ENCODE peak calls at places on chromosome 2, in six cellular contexts. O, Y, J, E, C and A are unnamed samples.

GRCh38 chr2:144936442-144936841 is 416.5 kb upstream of the ZEB2 start:
- DNase-seq in Y (no peak), J (no peak), O (no peak), C (no peak), E (no peak), A (no peak)

GRCh38 chr2:71779306-71779855 is 326.0 kb downstream of the DYSF start:
- DNase-seq in E (no peak), J (no peak), Y (no peak), C (no peak), O (no peak), A (no peak)

GRCh38 chr2:84776011-84776410 is 104.9 kb downstream of the TRABD2A start:
- DNase-seq in Y (no peak), O (no peak), E (no peak), J (no peak), C (no peak), A (no peak)

GRCh38 chr2:187266147-187266546 is 181.9 kb downstream of the CALCRL start:
- DNase-seq in C (peak), Y (no peak), E (no peak), J (no peak), O (no peak), A (no peak)

GRCh38 chr2:116416988-116417387 is 1397.5 kb upstream of the DDX18 start:
- DNase-seq in J (no peak), E (no peak), C (no peak), Y (no peak), O (no peak), A (no peak)

GRCh38 chr2:48715042-48715899 is 40.3 kb downstream of the LHCGR start:
- DNase-seq in O (peak), E (no peak), Y (no peak), J (no peak), C (peak), A (no peak)

GRCh38 chr2:33411765-33412164 is 64.7 kb upstream of the RASGRP3 start:
- DNase-seq in O (no peak), C (no peak), J (no peak), Y (no peak), E (peak), A (no peak)

GRCh38 chr2:134379293-134379692 is 125.4 kb downstream of the MGAT5 start:
- DNase-seq in E (no peak), O (no peak), J (no peak), C (peak), Y (no peak), A (peak)

GRCh38 chr2:16487686-16488085 is 177.9 kb downstream of the CYRIA start:
- DNase-seq in O (no peak), E (no peak), Y (no peak), J (no peak), C (peak), A (no peak)

GRCh38 chr2:3257166-3257565 is 120.5 kb downstream of the EIPR1 start:
- DNase-seq in C (no peak), E (no peak), Y (peak), O (no peak), J (no peak), A (no peak)

GRCh38 chr2:18647731-18648130 is 58.4 kb upstream of the NT5C1B start:
- DNase-seq in O (no peak), C (no peak), Y (no peak), E (no peak), J (no peak), A (no peak)

GRCh38 chr2:191566347-191566746 is 111.6 kb upstream of the NABP1 start:
- DNase-seq in C (peak), Y (no peak), J (no peak), O (peak), E (no peak), A (peak)

GRCh38 chr2:158482594-158482993 is 25.8 kb downstream of the PKP4 start:
- DNase-seq in O (no peak), Y (no peak), C (no peak), J (no peak), E (no peak), A (no peak)

GRCh38 chr2:105812180-105813044 is 67.7 kb downstream of the NCK2 start:
- DNase-seq in Y (no peak), C (peak), J (no peak), O (peak), E (no peak), A (peak)

GRCh38 chr2:203636896-203637818 is 69.3 kb upstream of the CD28 start:
- DNase-seq in C (peak), E (no peak), O (no peak), J (no peak), Y (no peak), A (no peak)

GRCh38 chr2:36455788-36456187 is 100.2 kb downstream of the CRIM1 start:
- DNase-seq in Y (no peak), J (no peak), C (peak), E (no peak), O (peak), A (peak)

GRCh38 chr2:43689999-43690398 is 13.8 kb upstream of the C1GALT1C1L start:
- DNase-seq in J (no peak), Y (no peak), O (no peak), E (no peak), C (no peak), A (no peak)

GRCh38 chr2:144424559-144425240 is 95.2 kb downstream of the ZEB2 start:
- DNase-seq in C (no peak), Y (no peak), J (no peak), E (no peak), O (no peak), A (no peak)

GRCh38 chr2:200812122-200813022 is 662 bp downstream of the BZW1 start:
- DNase-seq in E (no peak), O (peak), C (peak), J (no peak), Y (peak), A (peak)

GRCh38 chr2:223835701-223836532 is 1.5 kb downstream of the AP1S3 start:
- DNase-seq in C (no peak), E (no peak), O (no peak), J (peak), Y (no peak), A (no peak)